ENCODE peak calls at places on chromosomes 7 and 10, in six cellular contexts. One of them, this sample, is unnamed. For H3K4me1, the result is how much of the 10 kb centered on the place peaks cover.

GRCh38 chr10:71063431-71063830 is 148.9 kb upstream of the UNC5B start:
- DNase-seq in stomach: no peak
- DNase-seq in pancreas: no peak
- DNase-seq in CD8-positive, alpha-beta T cell: no peak
- DNase-seq in transverse colon: no peak
- DNase-seq in cardiac muscle cell: no peak
- DNase-seq in this sample: no peak

GRCh38 chr10:61899045-61899444 is 2.5 kb upstream of the ARID5B start:
- DNase-seq in stomach: no peak
- DNase-seq in pancreas: no peak
- DNase-seq in CD8-positive, alpha-beta T cell: no peak
- DNase-seq in transverse colon: no peak
- DNase-seq in cardiac muscle cell: no peak
- DNase-seq in this sample: no peak

GRCh38 chr10:128092454-128092853 is 33.8 kb downstream of the MKI67 start:
- DNase-seq in stomach: no peak
- DNase-seq in pancreas: no peak
- DNase-seq in CD8-positive, alpha-beta T cell: no peak
- DNase-seq in transverse colon: no peak
- DNase-seq in cardiac muscle cell: no peak
- DNase-seq in this sample: no peak

GRCh38 chr7:158612546-158612945 is 24.9 kb upstream of the PTPRN2 start:
- DNase-seq in stomach: no peak
- DNase-seq in pancreas: no peak
- DNase-seq in CD8-positive, alpha-beta T cell: no peak
- DNase-seq in transverse colon: no peak
- DNase-seq in cardiac muscle cell: no peak
- DNase-seq in this sample: no peak

GRCh38 chr7:46859963-46860475 is 721.9 kb downstream of the TNS3 start:
- DNase-seq in stomach: no peak
- DNase-seq in pancreas: no peak
- DNase-seq in CD8-positive, alpha-beta T cell: no peak
- DNase-seq in transverse colon: no peak
- DNase-seq in cardiac muscle cell: no peak
- DNase-seq in this sample: no peak

GRCh38 chr10:75358835-75359421 is 42.6 kb downstream of the ZNF503 start:
- DNase-seq in stomach: no peak
- DNase-seq in pancreas: no peak
- DNase-seq in CD8-positive, alpha-beta T cell: no peak
- DNase-seq in transverse colon: no peak
- DNase-seq in cardiac muscle cell: no peak
- DNase-seq in this sample: no peak

GRCh38 chr7:15015545-15016314 is 113.2 kb upstream of the DGKB start:
- DNase-seq in stomach: peak
- DNase-seq in pancreas: peak
- DNase-seq in CD8-positive, alpha-beta T cell: no peak
- DNase-seq in transverse colon: no peak
- DNase-seq in cardiac muscle cell: peak
- DNase-seq in this sample: peak

GRCh38 chr10:66322261-66322660 is 603.6 kb upstream of the LRRTM3 start:
- DNase-seq in stomach: no peak
- DNase-seq in pancreas: no peak
- DNase-seq in CD8-positive, alpha-beta T cell: no peak
- DNase-seq in transverse colon: no peak
- DNase-seq in cardiac muscle cell: peak
- DNase-seq in this sample: no peak

GRCh38 chr7:41005381-41005901 is 697.4 kb downstream of the INHBA start:
- DNase-seq in stomach: no peak
- DNase-seq in pancreas: no peak
- DNase-seq in CD8-positive, alpha-beta T cell: no peak
- DNase-seq in transverse colon: no peak
- DNase-seq in cardiac muscle cell: no peak
- DNase-seq in this sample: no peak

GRCh38 chr7:1961776-1962276 is 270.9 kb downstream of the MAD1L1 start:
- DNase-seq in stomach: no peak
- DNase-seq in pancreas: no peak
- DNase-seq in CD8-positive, alpha-beta T cell: no peak
- DNase-seq in transverse colon: no peak
- DNase-seq in cardiac muscle cell: no peak
- DNase-seq in this sample: no peak

GRCh38 chr7:67422601-67423000 is 426.0 kb downstream of the TYW1 start:
- DNase-seq in stomach: no peak
- DNase-seq in pancreas: no peak
- DNase-seq in CD8-positive, alpha-beta T cell: no peak
- DNase-seq in transverse colon: no peak
- DNase-seq in cardiac muscle cell: no peak
- DNase-seq in this sample: no peak

GRCh38 chr7:17054836-17055235 is 173.1 kb upstream of the AGR3 start:
- DNase-seq in stomach: no peak
- DNase-seq in pancreas: no peak
- DNase-seq in CD8-positive, alpha-beta T cell: no peak
- DNase-seq in transverse colon: no peak
- DNase-seq in cardiac muscle cell: no peak
- DNase-seq in this sample: no peak

GRCh38 chr7:27172823-27173411 is 1.2 kb downstream of the HOXA10 start:
- DNase-seq in stomach: peak
- DNase-seq in pancreas: no peak
- DNase-seq in CD8-positive, alpha-beta T cell: no peak
- DNase-seq in transverse colon: peak
- DNase-seq in cardiac muscle cell: no peak
- DNase-seq in this sample: peak

GRCh38 chr10:57694956-57695605 is 572.6 kb downstream of the IPMK start:
- DNase-seq in stomach: no peak
- DNase-seq in pancreas: no peak
- DNase-seq in CD8-positive, alpha-beta T cell: no peak
- DNase-seq in transverse colon: no peak
- DNase-seq in cardiac muscle cell: no peak
- DNase-seq in this sample: no peak

GRCh38 chr7:149824748-149825566 is 13.2 kb upstream of the ZNF862 start:
- DNase-seq in stomach: no peak
- DNase-seq in pancreas: no peak
- DNase-seq in CD8-positive, alpha-beta T cell: no peak
- DNase-seq in transverse colon: no peak
- DNase-seq in cardiac muscle cell: no peak
- DNase-seq in this sample: no peak

GRCh38 chr7:24756989-24757798 is at the start of gene GSDME:
- DNase-seq in stomach: peak
- DNase-seq in pancreas: peak
- DNase-seq in CD8-positive, alpha-beta T cell: no peak
- DNase-seq in transverse colon: peak
- DNase-seq in cardiac muscle cell: peak
- DNase-seq in this sample: peak

GRCh38 chr10:35353805-35354204 is 17.5 kb downstream of the CCNY start:
- DNase-seq in stomach: no peak
- DNase-seq in pancreas: no peak
- DNase-seq in CD8-positive, alpha-beta T cell: no peak
- DNase-seq in transverse colon: no peak
- DNase-seq in cardiac muscle cell: no peak
- DNase-seq in this sample: no peak

GRCh38 chr7:156036153-156036552 is 223.9 kb upstream of the SHH start:
- DNase-seq in stomach: no peak
- DNase-seq in pancreas: no peak
- DNase-seq in CD8-positive, alpha-beta T cell: no peak
- DNase-seq in transverse colon: no peak
- DNase-seq in cardiac muscle cell: no peak
- DNase-seq in this sample: no peak

GRCh38 chr7:37031571-37032257 is 307.4 kb upstream of the AOAH start:
- DNase-seq in stomach: peak
- DNase-seq in pancreas: peak
- DNase-seq in CD8-positive, alpha-beta T cell: no peak
- DNase-seq in transverse colon: peak
- DNase-seq in cardiac muscle cell: no peak
- DNase-seq in this sample: peak

GRCh38 chr7:124179641-124180040 is 146.8 kb upstream of the TMEM229A start:
- DNase-seq in stomach: no peak
- DNase-seq in pancreas: no peak
- DNase-seq in CD8-positive, alpha-beta T cell: no peak
- DNase-seq in transverse colon: no peak
- DNase-seq in cardiac muscle cell: no peak
- DNase-seq in this sample: no peak

GRCh38 chr10:43362191-43362839 is 9.1 kb upstream of the FXYD4 start:
- DNase-seq in stomach: peak
- DNase-seq in pancreas: peak
- DNase-seq in CD8-positive, alpha-beta T cell: peak
- DNase-seq in transverse colon: peak
- DNase-seq in cardiac muscle cell: peak
- DNase-seq in this sample: peak

GRCh38 chr7:145339319-145339718 is 503.5 kb upstream of the TPK1 start:
- DNase-seq in stomach: no peak
- DNase-seq in pancreas: no peak
- DNase-seq in CD8-positive, alpha-beta T cell: no peak
- DNase-seq in transverse colon: no peak
- DNase-seq in cardiac muscle cell: no peak
- DNase-seq in this sample: no peak

GRCh38 chr10:18312385-18313145 is 172.3 kb downstream of the CACNB2 start:
- DNase-seq in stomach: no peak
- DNase-seq in pancreas: no peak
- DNase-seq in CD8-positive, alpha-beta T cell: no peak
- DNase-seq in transverse colon: no peak
- DNase-seq in cardiac muscle cell: peak
- DNase-seq in this sample: no peak

GRCh38 chr10:62399211-62399610 is 25.0 kb downstream of the ZNF365 start:
- DNase-seq in stomach: no peak
- DNase-seq in pancreas: no peak
- DNase-seq in CD8-positive, alpha-beta T cell: no peak
- DNase-seq in transverse colon: no peak
- DNase-seq in cardiac muscle cell: no peak
- DNase-seq in this sample: no peak

GRCh38 chr10:59181668-59182067 is 5.2 kb downstream of the PHYHIPL start:
- DNase-seq in stomach: no peak
- DNase-seq in pancreas: peak
- DNase-seq in CD8-positive, alpha-beta T cell: no peak
- DNase-seq in transverse colon: no peak
- DNase-seq in cardiac muscle cell: peak
- DNase-seq in this sample: peak

GRCh38 chr7:157793973-157794763 is 457.4 kb downstream of the DNAJB6 start:
- DNase-seq in stomach: no peak
- DNase-seq in pancreas: no peak
- DNase-seq in CD8-positive, alpha-beta T cell: no peak
- DNase-seq in transverse colon: no peak
- DNase-seq in cardiac muscle cell: no peak
- DNase-seq in this sample: no peak

GRCh38 chr10:59557642-59558041 is 152.0 kb downstream of the SLC16A9 start:
- DNase-seq in stomach: no peak
- DNase-seq in pancreas: no peak
- DNase-seq in CD8-positive, alpha-beta T cell: no peak
- DNase-seq in transverse colon: no peak
- DNase-seq in cardiac muscle cell: peak
- DNase-seq in this sample: no peak

GRCh38 chr7:124497209-124497608 is 268.4 kb downstream of the GPR37 start:
- DNase-seq in stomach: no peak
- DNase-seq in pancreas: no peak
- DNase-seq in CD8-positive, alpha-beta T cell: no peak
- DNase-seq in transverse colon: no peak
- DNase-seq in cardiac muscle cell: peak
- DNase-seq in this sample: no peak

GRCh38 chr10:28514648-28515047 is 18.3 kb upstream of the WAC start:
- DNase-seq in stomach: no peak
- DNase-seq in pancreas: no peak
- DNase-seq in CD8-positive, alpha-beta T cell: no peak
- DNase-seq in transverse colon: no peak
- DNase-seq in cardiac muscle cell: no peak
- DNase-seq in this sample: no peak

GRCh38 chr10:100506596-100507356 is 12.9 kb downstream of the SEC31B start:
- DNase-seq in stomach: no peak
- DNase-seq in pancreas: no peak
- DNase-seq in CD8-positive, alpha-beta T cell: no peak
- DNase-seq in transverse colon: no peak
- DNase-seq in cardiac muscle cell: no peak
- DNase-seq in this sample: no peak

GRCh38 chr10:13270877-13271551 is 28.9 kb downstream of the PHYH start:
- DNase-seq in stomach: no peak
- DNase-seq in pancreas: no peak
- DNase-seq in CD8-positive, alpha-beta T cell: no peak
- DNase-seq in transverse colon: peak
- DNase-seq in cardiac muscle cell: no peak
- DNase-seq in this sample: no peak

DNA sequence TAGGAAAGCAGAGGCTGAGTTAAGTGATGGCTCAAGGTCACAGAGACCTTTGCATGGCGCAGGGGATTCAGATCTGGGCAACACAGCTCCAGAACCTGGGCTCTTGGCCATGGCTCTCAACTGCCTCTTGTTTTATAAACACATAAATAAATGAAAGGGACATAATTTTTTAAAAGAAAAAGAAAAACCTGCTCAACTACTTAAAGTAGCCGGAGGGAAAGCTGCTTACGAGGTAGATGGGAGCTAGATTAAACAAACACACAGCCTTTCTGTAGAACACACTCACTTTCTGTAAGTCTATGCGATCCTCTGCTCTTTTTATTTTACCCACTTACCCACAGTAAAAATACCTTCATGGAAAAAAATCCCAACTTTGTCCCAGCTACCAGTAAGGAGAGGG is 81.3 kb downstream of the PIP4K2A start:
- DNase-seq in stomach: no peak
- DNase-seq in pancreas: no peak
- DNase-seq in CD8-positive, alpha-beta T cell: no peak
- DNase-seq in transverse colon: no peak
- DNase-seq in cardiac muscle cell: no peak
- DNase-seq in this sample: no peak
- H3K4me1 ChIP-seq in stomach: under half
- H3K4me1 ChIP-seq in pancreas: under half
- H3K4me1 ChIP-seq in CD8-positive, alpha-beta T cell: half or more
- H3K4me1 ChIP-seq in transverse colon: under half
- H3K4me1 ChIP-seq in cardiac muscle cell: under half
- H3K4me1 ChIP-seq in this sample: under half

GRCh38 chr10:11822031-11822756 is 962 bp upstream of the PROSER2 start:
- DNase-seq in stomach: no peak
- DNase-seq in pancreas: no peak
- DNase-seq in CD8-positive, alpha-beta T cell: no peak
- DNase-seq in transverse colon: no peak
- DNase-seq in cardiac muscle cell: no peak
- DNase-seq in this sample: no peak
- H3K4me1 ChIP-seq in stomach: under half
- H3K4me1 ChIP-seq in pancreas: under half
- H3K4me1 ChIP-seq in CD8-positive, alpha-beta T cell: under half
- H3K4me1 ChIP-seq in transverse colon: under half
- H3K4me1 ChIP-seq in cardiac muscle cell: under half
- H3K4me1 ChIP-seq in this sample: under half

DNA sequence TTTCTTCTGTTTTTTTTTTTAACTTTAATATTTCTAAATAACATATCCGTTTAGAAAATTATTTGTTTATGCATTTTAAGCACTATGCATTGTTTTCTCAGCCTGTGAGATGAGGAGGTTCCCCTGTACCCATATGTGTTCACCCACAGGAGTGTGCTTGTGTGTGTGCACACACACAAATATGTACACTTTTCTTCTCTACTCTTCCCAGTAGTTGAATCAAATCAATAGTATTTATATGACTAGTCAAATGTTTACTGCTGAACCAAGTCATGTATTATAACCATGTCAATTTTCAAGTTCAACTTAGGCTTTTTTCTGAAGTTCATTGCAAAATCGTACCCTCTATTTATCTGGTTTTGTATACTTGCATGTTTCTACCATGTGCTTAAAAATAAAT is 37.3 kb downstream of the HDAC9 start:
- DNase-seq in stomach: no peak
- DNase-seq in pancreas: no peak
- DNase-seq in CD8-positive, alpha-beta T cell: no peak
- DNase-seq in transverse colon: no peak
- DNase-seq in cardiac muscle cell: no peak
- DNase-seq in this sample: no peak
- H3K4me1 ChIP-seq in stomach: under half
- H3K4me1 ChIP-seq in pancreas: under half
- H3K4me1 ChIP-seq in CD8-positive, alpha-beta T cell: under half
- H3K4me1 ChIP-seq in transverse colon: under half
- H3K4me1 ChIP-seq in cardiac muscle cell: under half
- H3K4me1 ChIP-seq in this sample: under half

GRCh38 chr7:798921-799470 is 33.3 kb upstream of the SUN1 start:
- DNase-seq in stomach: no peak
- DNase-seq in pancreas: no peak
- DNase-seq in CD8-positive, alpha-beta T cell: no peak
- DNase-seq in transverse colon: no peak
- DNase-seq in cardiac muscle cell: no peak
- DNase-seq in this sample: no peak
- H3K4me1 ChIP-seq in stomach: under half
- H3K4me1 ChIP-seq in pancreas: under half
- H3K4me1 ChIP-seq in CD8-positive, alpha-beta T cell: under half
- H3K4me1 ChIP-seq in transverse colon: under half
- H3K4me1 ChIP-seq in cardiac muscle cell: under half
- H3K4me1 ChIP-seq in this sample: under half

This sample was measured in prostate gland.